ENCODE peak calls at places on chromosomes 7 and 10, in nine cellular contexts. F is CD4-positive, alpha-beta T cell; B is Caco-2; H is CD8-positive, alpha-beta T cell; G is tibial artery; N is neural progenitor cell; Z is colonic mucosa; V is CD4-positive, CD25-positive, alpha-beta regulatory T cell; R is mucosa of descending colon. A is an unnamed sample.

GRCh38 chr7:149875396-149875795 is 1.6 kb downstream of the ATP6V0E2 start:
- DNase-seq in B (no peak), F (no peak), H (no peak), Z (no peak), N (no peak), R (no peak), V (no peak), G (no peak), A (no peak)

GRCh38 chr7:28674359-28674782 is 262.1 kb downstream of the CREB5 start:
- DNase-seq in G (no peak), Z (no peak), R (no peak), B (no peak), N (no peak), H (no peak), F (no peak), V (no peak), A (no peak)

GRCh38 chr7:150476819-150477631 is 26.6 kb downstream of the GIMAP8 start:
- DNase-seq in G (no peak), V (no peak), F (no peak), R (no peak), H (no peak), Z (no peak), B (no peak), N (no peak), A (no peak)

GRCh38 chr10:101065479-101066145 is 3.8 kb downstream of the KAZALD1 start:
- DNase-seq in N (no peak), F (no peak), V (no peak), B (no peak), R (no peak), G (no peak), Z (peak; percentile 31), H (no peak), A (no peak)

GRCh38 chr10:30357806-30358205 is 8.7 kb upstream of the MTPAP start:
- DNase-seq in R (no peak), B (no peak), G (no peak), V (no peak), N (no peak), Z (no peak), H (no peak), F (no peak), A (no peak)

GRCh38 chr10:119542990-119543813 is 683 bp upstream of the RGS10 start:
- DNase-seq in R (peak; percentile 82), G (peak; percentile 77), B (peak; percentile 71), V (peak; percentile 62), Z (peak; percentile 74), H (peak; percentile 34), F (peak; percentile 47), N (peak; percentile 73), A (peak; percentile 45)

GRCh38 chr7:28151965-28152364 is 28.6 kb downstream of the JAZF1 start:
- DNase-seq in F (no peak), Z (no peak), G (no peak), V (peak; percentile 67), R (no peak), B (no peak), N (no peak), H (no peak), A (no peak)

GRCh38 chr10:102119417-102120141 is 589 bp downstream of the LDB1 start:
- DNase-seq in B (peak; percentile 62), Z (peak; percentile 82), N (peak; percentile 64), R (peak; percentile 68), G (peak; percentile 90), H (no peak), F (peak; percentile 27), V (peak; percentile 48), A (no peak)

GRCh38 chr7:35748348-35748747 is 52.5 kb upstream of the SEPTIN7 start:
- DNase-seq in H (no peak), N (no peak), R (no peak), B (no peak), V (no peak), Z (no peak), G (no peak), F (no peak), A (no peak)

GRCh38 chr10:74208081-74208480 is 57.1 kb downstream of the ADK start:
- DNase-seq in R (peak; percentile 70), H (no peak), F (no peak), Z (peak; percentile 63), G (no peak), N (peak; percentile 50), B (no peak), V (no peak), A (no peak)

GRCh38 chr10:3486346-3487065 is 298.5 kb downstream of the KLF6 start:
- DNase-seq in H (no peak), V (no peak), F (no peak), N (peak; percentile 85), B (peak; percentile 94), R (peak; percentile 90), Z (peak; percentile 93), G (no peak), A (no peak)

GRCh38 chr10:43852141-43852540 is 203.5 kb upstream of the ZNF32 start:
- DNase-seq in B (no peak), N (no peak), V (no peak), F (no peak), Z (no peak), R (no peak), H (no peak), G (no peak), A (no peak)

GRCh38 chr7:41472427-41473125 is 230.3 kb downstream of the INHBA start:
- DNase-seq in B (no peak), V (no peak), Z (no peak), R (no peak), N (no peak), F (no peak), H (no peak), G (no peak), A (no peak)

GRCh38 chr10:102279104-102279503 is 33.8 kb downstream of the GBF1 start:
- DNase-seq in F (no peak), G (no peak), H (no peak), Z (no peak), B (no peak), N (no peak), V (no peak), R (no peak), A (no peak)

GRCh38 chr10:22228167-22228938 is 10.5 kb upstream of the EBLN1 start:
- DNase-seq in F (no peak), N (no peak), R (no peak), Z (no peak), H (no peak), V (no peak), G (no peak), B (no peak), A (no peak)

GRCh38 chr7:103630318-103630717 is 184.3 kb upstream of the SLC26A5 start:
- DNase-seq in V (no peak), R (no peak), H (no peak), Z (no peak), G (no peak), N (no peak), B (no peak), F (no peak), A (no peak)

GRCh38 chr7:45700556-45700955 is 126.4 kb downstream of the ADCY1 start:
- DNase-seq in B (peak; percentile 15), G (no peak), F (no peak), Z (no peak), N (no peak), R (no peak), V (no peak), H (no peak), A (no peak)

GRCh38 chr7:141190467-141190866 is 116.6 kb downstream of the TMEM178B start:
- DNase-seq in N (no peak), G (no peak), Z (no peak), H (no peak), F (no peak), V (no peak), R (no peak), B (no peak), A (no peak)

GRCh38 chr10:130283234-130283574 is 147.0 kb downstream of the GLRX3 start:
- DNase-seq in Z (no peak), H (no peak), G (no peak), R (no peak), N (no peak), B (no peak), V (no peak), F (no peak), A (no peak)

DNA sequence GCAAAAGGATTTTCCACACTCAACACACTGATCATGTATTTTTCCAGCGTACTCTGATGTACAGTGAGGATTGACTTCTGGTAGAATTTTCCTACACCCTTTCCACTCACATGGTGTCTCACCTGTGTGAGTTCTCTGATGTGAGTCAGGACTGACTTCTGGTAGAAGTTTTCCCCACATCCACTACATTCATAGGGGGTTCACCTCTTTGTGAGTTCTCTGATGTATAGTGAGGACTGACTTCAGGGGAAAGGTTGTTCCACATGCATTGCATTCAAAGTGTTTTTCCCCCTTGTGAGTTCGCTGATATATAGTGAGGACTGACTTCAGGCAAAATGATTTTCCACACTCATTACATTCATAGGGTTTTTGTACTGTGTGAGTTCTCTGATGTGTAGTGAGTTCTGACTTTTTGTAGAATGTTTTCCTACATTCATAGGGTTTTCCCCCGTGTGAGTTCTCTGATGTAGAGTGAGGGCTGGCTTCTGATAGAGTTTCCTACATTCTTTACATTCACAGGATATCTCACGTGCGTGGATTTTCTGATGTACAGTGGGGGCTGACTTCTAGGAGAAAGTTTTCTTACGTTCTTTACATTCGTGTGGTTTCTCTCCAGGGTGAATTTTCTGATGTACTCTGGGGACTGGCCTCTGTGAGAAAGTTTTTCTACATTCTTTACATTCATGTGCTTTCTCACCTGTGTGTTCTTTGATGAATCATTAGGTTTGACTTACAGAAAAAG is 146.5 kb downstream of the GLRX3 start:
- DNase-seq in H (no peak), Z (no peak), V (no peak), F (no peak), R (no peak), N (no peak), B (no peak), G (no peak), A (no peak)
- H3K9me3 ChIP-seq in H (peaks cover 45% of the 10 kb centered on the region), Z (peaks cover 10% of the 10 kb centered on the region), V (peaks cover 67% of the 10 kb centered on the region), F (peaks cover 98% of the 10 kb centered on the region), R (peaks cover 96% of the 10 kb centered on the region), N (peaks cover 47% of the 10 kb centered on the region), B (peaks cover 38% of the 10 kb centered on the region), G (peaks cover 72% of the 10 kb centered on the region), A (peaks cover 24% of the 10 kb centered on the region)

DNA sequence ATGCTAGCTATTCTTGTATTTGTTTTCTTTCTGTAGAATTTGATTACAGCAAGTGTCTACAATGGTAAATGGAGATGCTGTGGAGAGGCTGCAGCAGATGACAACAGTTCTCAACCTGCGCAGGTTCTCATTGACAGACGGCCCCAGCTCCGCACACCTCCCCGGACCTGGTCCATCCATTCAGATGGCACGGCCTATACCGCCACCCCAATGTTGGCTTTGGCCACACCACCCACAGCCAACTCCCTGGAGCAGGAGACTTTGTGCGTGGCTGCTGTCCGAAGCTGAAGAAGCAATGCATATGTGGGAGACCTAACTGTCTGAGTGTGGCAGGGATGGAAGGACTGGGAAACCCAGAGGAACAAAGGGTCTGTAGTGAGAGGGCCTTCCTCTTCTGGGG is 116.4 kb upstream of the TCERG1L start:
- DNase-seq in B (no peak), G (no peak), V (no peak), N (no peak), Z (no peak), F (no peak), R (no peak), H (no peak), A (no peak)
- H3K9me3 ChIP-seq in B (no peaks in the 10 kb centered on the region), G (no peaks in the 10 kb centered on the region), V (no peaks in the 10 kb centered on the region), N (no peaks in the 10 kb centered on the region), Z (no peaks in the 10 kb centered on the region), F (no peaks in the 10 kb centered on the region), R (no peaks in the 10 kb centered on the region), H (no peaks in the 10 kb centered on the region), A (peaks cover 1% of the 10 kb centered on the region)

GRCh38 chr7:63900394-63901203 is 98.0 kb upstream of the ZNF722 start:
- DNase-seq in Z (peak; percentile 95), R (peak; percentile 94), N (no peak), B (no peak), V (peak; percentile 92), G (peak; percentile 94), H (peak; percentile 82), F (peak; percentile 95), A (peak; percentile 67)
- H3K9me3 ChIP-seq in Z (no peaks in the 10 kb centered on the region), R (peaks cover 20% of the 10 kb centered on the region), N (peaks cover 31% of the 10 kb centered on the region), B (peaks cover 7% of the 10 kb centered on the region), V (no peaks in the 10 kb centered on the region), G (no peaks in the 10 kb centered on the region), H (no peaks in the 10 kb centered on the region), F (no peaks in the 10 kb centered on the region), A (no peaks in the 10 kb centered on the region)

GRCh38 chr10:82234173-82234572 is 359.2 kb downstream of the NRG3 start:
- DNase-seq in N (no peak), B (no peak), R (no peak), Z (no peak), V (no peak), G (no peak), H (no peak), F (no peak), A (no peak)
- H3K9me3 ChIP-seq in N (no peaks in the 10 kb centered on the region), B (peaks cover 4% of the 10 kb centered on the region), R (no peaks in the 10 kb centered on the region), Z (no peaks in the 10 kb centered on the region), V (no peaks in the 10 kb centered on the region), G (no peaks in the 10 kb centered on the region), H (no peaks in the 10 kb centered on the region), F (no peaks in the 10 kb centered on the region), A (no peaks in the 10 kb centered on the region)

A was measured in T-helper 17 cell.